ENCODE peak calls at places on chromosomes 12 and 14, in ten cellular contexts. Z, M, C, V, F, E, N, Q, U and P are unnamed samples.

GRCh38 chr12:19491863-19492262 is 52.6 kb downstream of the AEBP2 start:
- DNase-seq in Z (no peak), M (no peak), C (no peak), V (no peak), F (no peak), E (no peak), N (no peak), Q (peak; percentile 7), U (no peak), P (no peak)

GRCh38 chr14:77883479-77884238 is 83.8 kb downstream of the ADCK1 start:
- DNase-seq in Z (no peak), M (no peak), C (no peak), V (no peak), F (no peak), E (no peak), N (no peak), Q (no peak), U (peak; percentile 5), P (no peak)

GRCh38 chr14:99950191-99950590 is 115.0 kb upstream of the EVL start:
- DNase-seq in Z (no peak), M (no peak), C (no peak), V (no peak), F (no peak), E (no peak), N (peak; percentile 36), Q (no peak), U (no peak), P (no peak)

GRCh38 chr12:40474630-40475029 is 217.6 kb upstream of the CNTN1 start:
- DNase-seq in Z (no peak), M (no peak), C (no peak), V (no peak), F (no peak), E (no peak), N (no peak), Q (no peak), U (peak; percentile 73), P (no peak)

GRCh38 chr12:52314511-52314910 is 6.7 kb downstream of the KRT83 start:
- DNase-seq in Z (no peak), M (no peak), C (no peak), V (no peak), F (no peak), E (no peak), N (no peak), Q (no peak), U (no peak), P (no peak)

GRCh38 chr12:131001493-131001892 is 47.8 kb downstream of the ADGRD1 start:
- DNase-seq in Z (no peak), M (no peak), C (no peak), V (no peak), F (no peak), E (no peak), N (no peak), Q (no peak), U (no peak), P (no peak)

GRCh38 chr12:132289356-132290202 is 39.8 kb downstream of the GALNT9 start:
- DNase-seq in Z (no peak), M (no peak), C (no peak), V (no peak), F (no peak), E (no peak), N (no peak), Q (no peak), U (no peak), P (no peak)

GRCh38 chr14:21068521-21069387 is 1.4 kb upstream of the ARHGEF40 start:
- DNase-seq in Z (peak; percentile 36), M (peak; percentile 69), C (no peak), V (no peak), F (peak; percentile 31), E (no peak), N (peak; percentile 48), Q (peak; percentile 74), U (peak; percentile 79), P (peak; percentile 43)

GRCh38 chr12:39605996-39606395 is 13.6 kb downstream of the ABCD2 start:
- DNase-seq in Z (peak; percentile 59), M (peak; percentile 80), C (peak; percentile 87), V (no peak), F (no peak), E (no peak), N (peak; percentile 4), Q (peak; percentile 51), U (no peak), P (no peak)